ENCODE peak calls at places on chromosomes 5 and 9, in ten cellular contexts. One of them, this sample, is unnamed.

GRCh38 chr5:57174128-57174849 is 430 bp downstream of the GPBP1 start:
- DNase-seq in iPS-NIHi11: no peak
- DNase-seq in NCI-H1092: no peak
- DNase-seq in osteoblast: peak; percentile 73
- DNase-seq in C1 segment of cervical spinal cord: peak; percentile 68
- DNase-seq in astrocyte: no peak
- DNase-seq in naive thymus-derived CD8-positive, alpha-beta T cell: no peak
- DNase-seq in occipital lobe: peak; percentile 11
- DNase-seq in natural killer cell treated with Interleukin-12 subunit alpha and Interleukin-12 subunit beta and Interleukin-15 and Interleukin-18, amount 100 ng/mL, for 72 hours: no peak
- DNase-seq in ureter: no peak
- DNase-seq in this sample: no peak

GRCh38 chr9:134179918-134180785 is 15.8 kb upstream of the RNU6ATAC start:
- DNase-seq in iPS-NIHi11: no peak
- DNase-seq in NCI-H1092: no peak
- DNase-seq in osteoblast: peak; percentile 75
- DNase-seq in C1 segment of cervical spinal cord: no peak
- DNase-seq in astrocyte: no peak
- DNase-seq in naive thymus-derived CD8-positive, alpha-beta T cell: no peak
- DNase-seq in occipital lobe: no peak
- DNase-seq in natural killer cell treated with Interleukin-12 subunit alpha and Interleukin-12 subunit beta and Interleukin-15 and Interleukin-18, amount 100 ng/mL, for 72 hours: no peak
- DNase-seq in ureter: no peak
- DNase-seq in this sample: no peak

GRCh38 chr5:52725065-52725746 is 62.5 kb upstream of the ITGA1 start:
- DNase-seq in iPS-NIHi11: no peak
- DNase-seq in NCI-H1092: no peak
- DNase-seq in osteoblast: no peak
- DNase-seq in C1 segment of cervical spinal cord: no peak
- DNase-seq in astrocyte: peak; percentile 16
- DNase-seq in naive thymus-derived CD8-positive, alpha-beta T cell: peak; percentile 11
- DNase-seq in occipital lobe: no peak
- DNase-seq in natural killer cell treated with Interleukin-12 subunit alpha and Interleukin-12 subunit beta and Interleukin-15 and Interleukin-18, amount 100 ng/mL, for 72 hours: no peak
- DNase-seq in ureter: peak; percentile 52
- DNase-seq in this sample: peak; percentile 100

GRCh38 chr9:92384373-92384772 is 20.0 kb downstream of the OGN start:
- DNase-seq in iPS-NIHi11: no peak
- DNase-seq in NCI-H1092: no peak
- DNase-seq in osteoblast: peak; percentile 74
- DNase-seq in C1 segment of cervical spinal cord: no peak
- DNase-seq in astrocyte: peak; percentile 75
- DNase-seq in naive thymus-derived CD8-positive, alpha-beta T cell: no peak
- DNase-seq in occipital lobe: no peak
- DNase-seq in natural killer cell treated with Interleukin-12 subunit alpha and Interleukin-12 subunit beta and Interleukin-15 and Interleukin-18, amount 100 ng/mL, for 72 hours: no peak
- DNase-seq in ureter: no peak
- DNase-seq in this sample: no peak

GRCh38 chr5:101977729-101978345 is 318.2 kb downstream of the SLCO4C1 start:
- DNase-seq in iPS-NIHi11: peak; percentile 71
- DNase-seq in NCI-H1092: peak; percentile 26
- DNase-seq in osteoblast: peak; percentile 83
- DNase-seq in C1 segment of cervical spinal cord: no peak
- DNase-seq in astrocyte: peak; percentile 40
- DNase-seq in naive thymus-derived CD8-positive, alpha-beta T cell: no peak
- DNase-seq in occipital lobe: no peak
- DNase-seq in natural killer cell treated with Interleukin-12 subunit alpha and Interleukin-12 subunit beta and Interleukin-15 and Interleukin-18, amount 100 ng/mL, for 72 hours: no peak
- DNase-seq in ureter: no peak
- DNase-seq in this sample: peak; percentile 60

GRCh38 chr9:73270967-73271722 is 119.5 kb downstream of the ANXA1 start:
- DNase-seq in iPS-NIHi11: no peak
- DNase-seq in NCI-H1092: no peak
- DNase-seq in osteoblast: no peak
- DNase-seq in C1 segment of cervical spinal cord: no peak
- DNase-seq in astrocyte: peak; percentile 93
- DNase-seq in naive thymus-derived CD8-positive, alpha-beta T cell: no peak
- DNase-seq in occipital lobe: no peak
- DNase-seq in natural killer cell treated with Interleukin-12 subunit alpha and Interleukin-12 subunit beta and Interleukin-15 and Interleukin-18, amount 100 ng/mL, for 72 hours: no peak
- DNase-seq in ureter: no peak
- DNase-seq in this sample: no peak

GRCh38 chr5:40223884-40224402 is 455.8 kb upstream of the PTGER4 start:
- DNase-seq in iPS-NIHi11: no peak
- DNase-seq in NCI-H1092: no peak
- DNase-seq in osteoblast: peak; percentile 78
- DNase-seq in C1 segment of cervical spinal cord: no peak
- DNase-seq in astrocyte: peak; percentile 94
- DNase-seq in naive thymus-derived CD8-positive, alpha-beta T cell: no peak
- DNase-seq in occipital lobe: no peak
- DNase-seq in natural killer cell treated with Interleukin-12 subunit alpha and Interleukin-12 subunit beta and Interleukin-15 and Interleukin-18, amount 100 ng/mL, for 72 hours: peak; percentile 62
- DNase-seq in ureter: no peak
- DNase-seq in this sample: peak; percentile 6

GRCh38 chr9:32524558-32525461 is 1.2 kb downstream of the RIGI start:
- DNase-seq in iPS-NIHi11: peak; percentile 14
- DNase-seq in NCI-H1092: no peak
- DNase-seq in osteoblast: no peak
- DNase-seq in C1 segment of cervical spinal cord: no peak
- DNase-seq in astrocyte: peak; percentile 9
- DNase-seq in naive thymus-derived CD8-positive, alpha-beta T cell: no peak
- DNase-seq in occipital lobe: no peak
- DNase-seq in natural killer cell treated with Interleukin-12 subunit alpha and Interleukin-12 subunit beta and Interleukin-15 and Interleukin-18, amount 100 ng/mL, for 72 hours: no peak
- DNase-seq in ureter: no peak
- DNase-seq in this sample: no peak

GRCh38 chr5:553874-554273 is 29.6 kb upstream of the SLC9A3 start:
- DNase-seq in iPS-NIHi11: peak; percentile 68
- DNase-seq in NCI-H1092: no peak
- DNase-seq in osteoblast: peak; percentile 43
- DNase-seq in C1 segment of cervical spinal cord: no peak
- DNase-seq in astrocyte: no peak
- DNase-seq in naive thymus-derived CD8-positive, alpha-beta T cell: no peak
- DNase-seq in occipital lobe: no peak
- DNase-seq in natural killer cell treated with Interleukin-12 subunit alpha and Interleukin-12 subunit beta and Interleukin-15 and Interleukin-18, amount 100 ng/mL, for 72 hours: no peak
- DNase-seq in ureter: no peak
- DNase-seq in this sample: no peak

GRCh38 chr9:128762664-128763449 is 8.9 kb downstream of the ZER1 start:
- DNase-seq in iPS-NIHi11: no peak
- DNase-seq in NCI-H1092: no peak
- DNase-seq in osteoblast: peak; percentile 54
- DNase-seq in C1 segment of cervical spinal cord: no peak
- DNase-seq in astrocyte: no peak
- DNase-seq in naive thymus-derived CD8-positive, alpha-beta T cell: no peak
- DNase-seq in occipital lobe: no peak
- DNase-seq in natural killer cell treated with Interleukin-12 subunit alpha and Interleukin-12 subunit beta and Interleukin-15 and Interleukin-18, amount 100 ng/mL, for 72 hours: no peak
- DNase-seq in ureter: no peak
- DNase-seq in this sample: no peak

GRCh38 chr5:43042176-43042625 is 2.1 kb upstream of the ANXA2R start:
- DNase-seq in iPS-NIHi11: no peak
- DNase-seq in NCI-H1092: peak; percentile 77
- DNase-seq in osteoblast: peak; percentile 68
- DNase-seq in C1 segment of cervical spinal cord: peak; percentile 79
- DNase-seq in astrocyte: peak; percentile 69
- DNase-seq in naive thymus-derived CD8-positive, alpha-beta T cell: peak; percentile 70
- DNase-seq in occipital lobe: no peak
- DNase-seq in natural killer cell treated with Interleukin-12 subunit alpha and Interleukin-12 subunit beta and Interleukin-15 and Interleukin-18, amount 100 ng/mL, for 72 hours: peak; percentile 92
- DNase-seq in ureter: peak; percentile 81
- DNase-seq in this sample: peak; percentile 81

GRCh38 chr5:53481354-53481886 is 991 bp downstream of the FST start:
- DNase-seq in iPS-NIHi11: no peak
- DNase-seq in NCI-H1092: no peak
- DNase-seq in osteoblast: no peak
- DNase-seq in C1 segment of cervical spinal cord: no peak
- DNase-seq in astrocyte: no peak
- DNase-seq in naive thymus-derived CD8-positive, alpha-beta T cell: no peak
- DNase-seq in occipital lobe: no peak
- DNase-seq in natural killer cell treated with Interleukin-12 subunit alpha and Interleukin-12 subunit beta and Interleukin-15 and Interleukin-18, amount 100 ng/mL, for 72 hours: no peak
- DNase-seq in ureter: no peak
- DNase-seq in this sample: no peak

GRCh38 chr5:154519375-154519774 is 41.3 kb upstream of the HAND1 start:
- DNase-seq in iPS-NIHi11: no peak
- DNase-seq in NCI-H1092: no peak
- DNase-seq in osteoblast: no peak
- DNase-seq in C1 segment of cervical spinal cord: no peak
- DNase-seq in astrocyte: peak; percentile 13
- DNase-seq in naive thymus-derived CD8-positive, alpha-beta T cell: no peak
- DNase-seq in occipital lobe: no peak
- DNase-seq in natural killer cell treated with Interleukin-12 subunit alpha and Interleukin-12 subunit beta and Interleukin-15 and Interleukin-18, amount 100 ng/mL, for 72 hours: no peak
- DNase-seq in ureter: no peak
- DNase-seq in this sample: no peak

GRCh38 chr5:463952-464351 is 21.0 kb downstream of the EXOC3 start:
- DNase-seq in iPS-NIHi11: no peak
- DNase-seq in NCI-H1092: no peak
- DNase-seq in osteoblast: no peak
- DNase-seq in C1 segment of cervical spinal cord: no peak
- DNase-seq in astrocyte: no peak
- DNase-seq in naive thymus-derived CD8-positive, alpha-beta T cell: peak; percentile 65
- DNase-seq in occipital lobe: no peak
- DNase-seq in natural killer cell treated with Interleukin-12 subunit alpha and Interleukin-12 subunit beta and Interleukin-15 and Interleukin-18, amount 100 ng/mL, for 72 hours: no peak
- DNase-seq in ureter: no peak
- DNase-seq in this sample: no peak

GRCh38 chr5:123094919-123095693 is 6.1 kb downstream of the PRDM6 start:
- DNase-seq in iPS-NIHi11: peak; percentile 56
- DNase-seq in NCI-H1092: no peak
- DNase-seq in osteoblast: peak; percentile 72
- DNase-seq in C1 segment of cervical spinal cord: no peak
- DNase-seq in astrocyte: no peak
- DNase-seq in naive thymus-derived CD8-positive, alpha-beta T cell: no peak
- DNase-seq in occipital lobe: no peak
- DNase-seq in natural killer cell treated with Interleukin-12 subunit alpha and Interleukin-12 subunit beta and Interleukin-15 and Interleukin-18, amount 100 ng/mL, for 72 hours: no peak
- DNase-seq in ureter: no peak
- DNase-seq in this sample: no peak

GRCh38 chr9:91884746-91885687 is 65.0 kb downstream of the ROR2 start:
- DNase-seq in iPS-NIHi11: peak; percentile 49
- DNase-seq in NCI-H1092: no peak
- DNase-seq in osteoblast: no peak
- DNase-seq in C1 segment of cervical spinal cord: no peak
- DNase-seq in astrocyte: peak; percentile 16
- DNase-seq in naive thymus-derived CD8-positive, alpha-beta T cell: no peak
- DNase-seq in occipital lobe: no peak
- DNase-seq in natural killer cell treated with Interleukin-12 subunit alpha and Interleukin-12 subunit beta and Interleukin-15 and Interleukin-18, amount 100 ng/mL, for 72 hours: no peak
- DNase-seq in ureter: no peak
- DNase-seq in this sample: no peak

GRCh38 chr5:98769256-98770157 is 4.0 kb upstream of the RGMB start:
- DNase-seq in iPS-NIHi11: no peak
- DNase-seq in NCI-H1092: peak; percentile 54
- DNase-seq in osteoblast: peak; percentile 92
- DNase-seq in C1 segment of cervical spinal cord: peak; percentile 57
- DNase-seq in astrocyte: peak; percentile 67
- DNase-seq in naive thymus-derived CD8-positive, alpha-beta T cell: no peak
- DNase-seq in occipital lobe: peak; percentile 21
- DNase-seq in natural killer cell treated with Interleukin-12 subunit alpha and Interleukin-12 subunit beta and Interleukin-15 and Interleukin-18, amount 100 ng/mL, for 72 hours: no peak
- DNase-seq in ureter: no peak
- DNase-seq in this sample: peak; percentile 47

GRCh38 chr5:98872679-98873078 is 56.1 kb downstream of the CHD1 start:
- DNase-seq in iPS-NIHi11: no peak
- DNase-seq in NCI-H1092: no peak
- DNase-seq in osteoblast: no peak
- DNase-seq in C1 segment of cervical spinal cord: no peak
- DNase-seq in astrocyte: peak; percentile 34
- DNase-seq in naive thymus-derived CD8-positive, alpha-beta T cell: no peak
- DNase-seq in occipital lobe: no peak
- DNase-seq in natural killer cell treated with Interleukin-12 subunit alpha and Interleukin-12 subunit beta and Interleukin-15 and Interleukin-18, amount 100 ng/mL, for 72 hours: no peak
- DNase-seq in ureter: no peak
- DNase-seq in this sample: no peak

GRCh38 chr5:159208508-159209437 is 580 bp downstream of the RNF145 start:
- DNase-seq in iPS-NIHi11: peak; percentile 73
- DNase-seq in NCI-H1092: peak; percentile 7
- DNase-seq in osteoblast: peak; percentile 83
- DNase-seq in C1 segment of cervical spinal cord: peak; percentile 59
- DNase-seq in astrocyte: peak; percentile 25
- DNase-seq in naive thymus-derived CD8-positive, alpha-beta T cell: peak; percentile 11
- DNase-seq in occipital lobe: peak; percentile 23
- DNase-seq in natural killer cell treated with Interleukin-12 subunit alpha and Interleukin-12 subunit beta and Interleukin-15 and Interleukin-18, amount 100 ng/mL, for 72 hours: no peak
- DNase-seq in ureter: peak; percentile 55
- DNase-seq in this sample: no peak

GRCh38 chr9:135757356-135757755 is 55.4 kb downstream of the KCNT1 start:
- DNase-seq in iPS-NIHi11: no peak
- DNase-seq in NCI-H1092: no peak
- DNase-seq in osteoblast: no peak
- DNase-seq in C1 segment of cervical spinal cord: no peak
- DNase-seq in astrocyte: no peak
- DNase-seq in naive thymus-derived CD8-positive, alpha-beta T cell: no peak
- DNase-seq in occipital lobe: no peak
- DNase-seq in natural killer cell treated with Interleukin-12 subunit alpha and Interleukin-12 subunit beta and Interleukin-15 and Interleukin-18, amount 100 ng/mL, for 72 hours: no peak
- DNase-seq in ureter: no peak
- DNase-seq in this sample: no peak

GRCh38 chr9:123929177-123929869 is 603 bp downstream of the DENND1A start:
- DNase-seq in iPS-NIHi11: no peak
- DNase-seq in NCI-H1092: no peak
- DNase-seq in osteoblast: peak; percentile 71
- DNase-seq in C1 segment of cervical spinal cord: peak; percentile 59
- DNase-seq in astrocyte: no peak
- DNase-seq in naive thymus-derived CD8-positive, alpha-beta T cell: no peak
- DNase-seq in occipital lobe: peak; percentile 4
- DNase-seq in natural killer cell treated with Interleukin-12 subunit alpha and Interleukin-12 subunit beta and Interleukin-15 and Interleukin-18, amount 100 ng/mL, for 72 hours: no peak
- DNase-seq in ureter: peak; percentile 56
- DNase-seq in this sample: no peak

GRCh38 chr9:79213417-79214125 is 358.2 kb upstream of the TLE4 start:
- DNase-seq in iPS-NIHi11: no peak
- DNase-seq in NCI-H1092: no peak
- DNase-seq in osteoblast: no peak
- DNase-seq in C1 segment of cervical spinal cord: no peak
- DNase-seq in astrocyte: peak; percentile 80
- DNase-seq in naive thymus-derived CD8-positive, alpha-beta T cell: no peak
- DNase-seq in occipital lobe: no peak
- DNase-seq in natural killer cell treated with Interleukin-12 subunit alpha and Interleukin-12 subunit beta and Interleukin-15 and Interleukin-18, amount 100 ng/mL, for 72 hours: no peak
- DNase-seq in ureter: no peak
- DNase-seq in this sample: no peak

GRCh38 chr9:22216730-22217160 is 207.6 kb upstream of the CDKN2B start:
- DNase-seq in iPS-NIHi11: no peak
- DNase-seq in NCI-H1092: no peak
- DNase-seq in osteoblast: no peak
- DNase-seq in C1 segment of cervical spinal cord: no peak
- DNase-seq in astrocyte: peak; percentile 64
- DNase-seq in naive thymus-derived CD8-positive, alpha-beta T cell: no peak
- DNase-seq in occipital lobe: no peak
- DNase-seq in natural killer cell treated with Interleukin-12 subunit alpha and Interleukin-12 subunit beta and Interleukin-15 and Interleukin-18, amount 100 ng/mL, for 72 hours: no peak
- DNase-seq in ureter: no peak
- DNase-seq in this sample: no peak

This sample was measured in Jurkat, Clone E6-1.